ENCODE peak calls at places on chromosomes 2 and 18, in eight cellular contexts. One of them, this sample, is unnamed.
A peak's percentile ranks its signal among the peaks of the same experiment; 100 is the strongest.

GRCh38 chr2:69013123-69013836 is at the start of gene ANTXR1:
- DNase-seq in adrenal gland: peak; percentile 80
- DNase-seq in pancreas: peak; percentile 65
- DNase-seq in MG63: peak; percentile 70
- DNase-seq in right lobe of liver: no peak
- DNase-seq in mucosa of descending colon: peak; percentile 23
- DNase-seq in hepatocyte: peak; percentile 69
- DNase-seq in ascending aorta: no peak
- DNase-seq in this sample: no peak

GRCh38 chr2:205976120-205976814 is 109.7 kb downstream of the INO80D start:
- DNase-seq in adrenal gland: no peak
- DNase-seq in pancreas: no peak
- DNase-seq in MG63: no peak
- DNase-seq in right lobe of liver: peak; percentile 30
- DNase-seq in mucosa of descending colon: no peak
- DNase-seq in hepatocyte: no peak
- DNase-seq in ascending aorta: no peak
- DNase-seq in this sample: no peak

GRCh38 chr2:217451634-217452033 is 551.2 kb downstream of the TNS1 start:
- DNase-seq in adrenal gland: peak; percentile 63
- DNase-seq in pancreas: no peak
- DNase-seq in MG63: peak; percentile 39
- DNase-seq in right lobe of liver: no peak
- DNase-seq in mucosa of descending colon: no peak
- DNase-seq in hepatocyte: peak; percentile 43
- DNase-seq in ascending aorta: no peak
- DNase-seq in this sample: no peak

GRCh38 chr2:240988146-240988545 is 10.3 kb upstream of the SNED1 start:
- DNase-seq in adrenal gland: no peak
- DNase-seq in pancreas: no peak
- DNase-seq in MG63: no peak
- DNase-seq in right lobe of liver: peak; percentile 49
- DNase-seq in mucosa of descending colon: no peak
- DNase-seq in hepatocyte: no peak
- DNase-seq in ascending aorta: no peak
- DNase-seq in this sample: no peak

GRCh38 chr2:20726913-20727312 is 60.0 kb downstream of the GDF7 start:
- DNase-seq in adrenal gland: no peak
- DNase-seq in pancreas: no peak
- DNase-seq in MG63: no peak
- DNase-seq in right lobe of liver: no peak
- DNase-seq in mucosa of descending colon: no peak
- DNase-seq in hepatocyte: no peak
- DNase-seq in ascending aorta: no peak
- DNase-seq in this sample: no peak

GRCh38 chr2:199738723-199739412 is 112.1 kb downstream of the FTCDNL1 start:
- DNase-seq in adrenal gland: no peak
- DNase-seq in pancreas: no peak
- DNase-seq in MG63: no peak
- DNase-seq in right lobe of liver: no peak
- DNase-seq in mucosa of descending colon: no peak
- DNase-seq in hepatocyte: peak; percentile 65
- DNase-seq in ascending aorta: no peak
- DNase-seq in this sample: no peak

GRCh38 chr2:21667638-21668037 is 543.9 kb downstream of the TDRD15 start:
- DNase-seq in adrenal gland: no peak
- DNase-seq in pancreas: no peak
- DNase-seq in MG63: no peak
- DNase-seq in right lobe of liver: no peak
- DNase-seq in mucosa of descending colon: no peak
- DNase-seq in hepatocyte: no peak
- DNase-seq in ascending aorta: no peak
- DNase-seq in this sample: no peak

GRCh38 chr2:45623120-45623519 is 12.1 kb upstream of the SRBD1 start:
- DNase-seq in adrenal gland: no peak
- DNase-seq in pancreas: no peak
- DNase-seq in MG63: no peak
- DNase-seq in right lobe of liver: no peak
- DNase-seq in mucosa of descending colon: no peak
- DNase-seq in hepatocyte: no peak
- DNase-seq in ascending aorta: no peak
- DNase-seq in this sample: no peak

GRCh38 chr18:60404686-60405085 is 32.1 kb upstream of the MC4R start:
- DNase-seq in adrenal gland: no peak
- DNase-seq in pancreas: no peak
- DNase-seq in MG63: no peak
- DNase-seq in right lobe of liver: no peak
- DNase-seq in mucosa of descending colon: no peak
- DNase-seq in hepatocyte: no peak
- DNase-seq in ascending aorta: no peak
- DNase-seq in this sample: no peak

GRCh38 chr2:40034198-40034597 is 255.1 kb upstream of the THUMPD2 start:
- DNase-seq in adrenal gland: no peak
- DNase-seq in pancreas: no peak
- DNase-seq in MG63: peak; percentile 10
- DNase-seq in right lobe of liver: no peak
- DNase-seq in mucosa of descending colon: no peak
- DNase-seq in hepatocyte: no peak
- DNase-seq in ascending aorta: no peak
- DNase-seq in this sample: no peak

GRCh38 chr2:71930073-71930681 is 217.5 kb downstream of the CYP26B1 start:
- DNase-seq in adrenal gland: peak; percentile 29
- DNase-seq in pancreas: no peak
- DNase-seq in MG63: peak; percentile 80
- DNase-seq in right lobe of liver: peak; percentile 77
- DNase-seq in mucosa of descending colon: peak; percentile 61
- DNase-seq in hepatocyte: peak; percentile 70
- DNase-seq in ascending aorta: no peak
- DNase-seq in this sample: no peak

GRCh38 chr2:237533668-237534138 is 32.7 kb upstream of the PRLH start:
- DNase-seq in adrenal gland: no peak
- DNase-seq in pancreas: no peak
- DNase-seq in MG63: no peak
- DNase-seq in right lobe of liver: no peak
- DNase-seq in mucosa of descending colon: no peak
- DNase-seq in hepatocyte: no peak
- DNase-seq in ascending aorta: no peak
- DNase-seq in this sample: no peak

GRCh38 chr18:36602620-36603019 is 226.2 kb downstream of the TPGS2 start:
- DNase-seq in adrenal gland: no peak
- DNase-seq in pancreas: no peak
- DNase-seq in MG63: no peak
- DNase-seq in right lobe of liver: no peak
- DNase-seq in mucosa of descending colon: no peak
- DNase-seq in hepatocyte: no peak
- DNase-seq in ascending aorta: no peak
- DNase-seq in this sample: no peak

GRCh38 chr2:113211226-113212105 is 37.7 kb downstream of the PSD4 start:
- DNase-seq in adrenal gland: no peak
- DNase-seq in pancreas: no peak
- DNase-seq in MG63: peak; percentile 82
- DNase-seq in right lobe of liver: no peak
- DNase-seq in mucosa of descending colon: no peak
- DNase-seq in hepatocyte: no peak
- DNase-seq in ascending aorta: no peak
- DNase-seq in this sample: peak; percentile 36

GRCh38 chr2:240325006-240325653 is 110.3 kb upstream of the GPC1 start:
- DNase-seq in adrenal gland: no peak
- DNase-seq in pancreas: no peak
- DNase-seq in MG63: no peak
- DNase-seq in right lobe of liver: no peak
- DNase-seq in mucosa of descending colon: no peak
- DNase-seq in hepatocyte: no peak
- DNase-seq in ascending aorta: no peak
- DNase-seq in this sample: no peak

GRCh38 chr2:32958836-32959235 is 12.1 kb downstream of the LTBP1 start:
- DNase-seq in adrenal gland: no peak
- DNase-seq in pancreas: no peak
- DNase-seq in MG63: no peak
- DNase-seq in right lobe of liver: no peak
- DNase-seq in mucosa of descending colon: no peak
- DNase-seq in hepatocyte: no peak
- DNase-seq in ascending aorta: no peak
- DNase-seq in this sample: no peak

GRCh38 chr2:170502400-170503135 is 212.6 kb upstream of the SP5 start:
- DNase-seq in adrenal gland: no peak
- DNase-seq in pancreas: no peak
- DNase-seq in MG63: no peak
- DNase-seq in right lobe of liver: no peak
- DNase-seq in mucosa of descending colon: no peak
- DNase-seq in hepatocyte: no peak
- DNase-seq in ascending aorta: no peak
- DNase-seq in this sample: no peak

GRCh38 chr2:176582990-176583481 is 313.8 kb downstream of the MTX2 start:
- DNase-seq in adrenal gland: peak; percentile 60
- DNase-seq in pancreas: no peak
- DNase-seq in MG63: peak; percentile 85
- DNase-seq in right lobe of liver: no peak
- DNase-seq in mucosa of descending colon: no peak
- DNase-seq in hepatocyte: peak; percentile 60
- DNase-seq in ascending aorta: no peak
- DNase-seq in this sample: no peak

GRCh38 chr18:21843340-21843739 is 102.7 kb downstream of the MIB1 start:
- DNase-seq in adrenal gland: no peak
- DNase-seq in pancreas: no peak
- DNase-seq in MG63: no peak
- DNase-seq in right lobe of liver: no peak
- DNase-seq in mucosa of descending colon: no peak
- DNase-seq in hepatocyte: no peak
- DNase-seq in ascending aorta: no peak
- DNase-seq in this sample: no peak

DNA sequence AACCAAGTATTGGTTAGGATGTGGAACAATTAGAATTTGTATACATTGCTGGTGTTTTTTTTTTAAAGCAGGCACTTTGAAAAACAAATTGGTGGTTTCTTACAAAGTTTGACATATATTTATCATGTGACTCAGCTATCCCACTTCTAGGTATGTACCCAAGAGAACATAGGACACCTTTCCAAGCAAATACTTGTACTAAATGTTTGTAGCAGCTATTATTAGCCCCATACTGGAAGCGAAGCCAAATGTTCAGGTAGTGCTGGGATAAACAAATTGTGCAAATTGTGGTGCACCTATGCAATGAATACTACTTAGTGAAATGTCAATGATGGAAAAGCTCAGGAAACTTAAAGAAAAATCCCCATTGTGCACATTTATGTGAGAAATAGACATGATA is 101.0 kb downstream of the MIB1 start:
- DNase-seq in adrenal gland: no peak
- DNase-seq in pancreas: no peak
- DNase-seq in MG63: no peak
- DNase-seq in right lobe of liver: no peak
- DNase-seq in mucosa of descending colon: no peak
- DNase-seq in hepatocyte: no peak
- DNase-seq in ascending aorta: no peak
- DNase-seq in this sample: no peak
- H3K36me3 ChIP-seq in adrenal gland: peaks cover 27% of the 10 kb centered on the region
- H3K36me3 ChIP-seq in pancreas: no peaks in the 10 kb centered on the region
- H3K36me3 ChIP-seq in MG63: peaks cover 8% of the 10 kb centered on the region
- H3K36me3 ChIP-seq in right lobe of liver: no peaks in the 10 kb centered on the region
- H3K36me3 ChIP-seq in mucosa of descending colon: no peaks in the 10 kb centered on the region
- H3K36me3 ChIP-seq in hepatocyte: no peaks in the 10 kb centered on the region
- H3K36me3 ChIP-seq in ascending aorta: peaks cover 8% of the 10 kb centered on the region
- H3K36me3 ChIP-seq in this sample: peaks cover 4% of the 10 kb centered on the region

GRCh38 chr2:53867169-53867568 is 7.4 kb upstream of the GPR75 start:
- DNase-seq in adrenal gland: no peak
- DNase-seq in pancreas: no peak
- DNase-seq in MG63: no peak
- DNase-seq in right lobe of liver: no peak
- DNase-seq in mucosa of descending colon: no peak
- DNase-seq in hepatocyte: no peak
- DNase-seq in ascending aorta: no peak
- DNase-seq in this sample: no peak

GRCh38 chr2:53861824-53862223 is 2.1 kb upstream of the GPR75 start:
- DNase-seq in adrenal gland: no peak
- DNase-seq in pancreas: no peak
- DNase-seq in MG63: no peak
- DNase-seq in right lobe of liver: no peak
- DNase-seq in mucosa of descending colon: no peak
- DNase-seq in hepatocyte: no peak
- DNase-seq in ascending aorta: no peak
- DNase-seq in this sample: no peak

GRCh38 chr2:53863538-53864227 is 3.9 kb upstream of the GPR75 start:
- DNase-seq in adrenal gland: no peak
- DNase-seq in pancreas: no peak
- DNase-seq in MG63: no peak
- DNase-seq in right lobe of liver: no peak
- DNase-seq in mucosa of descending colon: no peak
- DNase-seq in hepatocyte: no peak
- DNase-seq in ascending aorta: no peak
- DNase-seq in this sample: no peak

GRCh38 chr2:53867773-53868172 is 8.0 kb upstream of the GPR75 start:
- DNase-seq in adrenal gland: no peak
- DNase-seq in pancreas: no peak
- DNase-seq in MG63: no peak
- DNase-seq in right lobe of liver: no peak
- DNase-seq in mucosa of descending colon: no peak
- DNase-seq in hepatocyte: no peak
- DNase-seq in ascending aorta: no peak
- DNase-seq in this sample: no peak

DNA sequence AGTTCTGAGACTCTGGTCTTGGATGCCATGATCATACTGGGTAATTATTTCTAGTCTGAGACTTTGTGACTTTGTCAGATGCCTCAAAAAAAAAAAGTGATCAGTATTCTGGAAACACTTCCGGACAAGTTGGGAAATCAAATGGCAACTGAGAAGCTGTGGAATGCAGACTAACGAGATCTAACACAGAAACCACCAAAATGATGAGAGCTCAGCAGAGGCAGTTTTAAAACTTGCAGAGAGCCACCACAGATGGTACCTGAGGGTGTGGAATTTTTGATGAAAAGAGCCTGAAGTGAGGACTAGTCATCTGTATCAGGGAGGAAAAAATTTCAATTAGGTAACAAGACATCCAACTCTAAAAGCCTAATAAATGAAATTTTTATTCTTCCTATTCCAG is 5.5 kb upstream of the GPR75 start:
- DNase-seq in adrenal gland: no peak
- DNase-seq in pancreas: no peak
- DNase-seq in MG63: no peak
- DNase-seq in right lobe of liver: no peak
- DNase-seq in mucosa of descending colon: no peak
- DNase-seq in hepatocyte: no peak
- DNase-seq in ascending aorta: no peak
- DNase-seq in this sample: no peak
- H3K36me3 ChIP-seq in adrenal gland: peaks cover 34% of the 10 kb centered on the region
- H3K36me3 ChIP-seq in pancreas: no peaks in the 10 kb centered on the region
- H3K36me3 ChIP-seq in MG63: peaks cover 48% of the 10 kb centered on the region
- H3K36me3 ChIP-seq in right lobe of liver: no peaks in the 10 kb centered on the region
- H3K36me3 ChIP-seq in mucosa of descending colon: no peaks in the 10 kb centered on the region
- H3K36me3 ChIP-seq in hepatocyte: no peaks in the 10 kb centered on the region
- H3K36me3 ChIP-seq in ascending aorta: peaks cover 20% of the 10 kb centered on the region
- H3K36me3 ChIP-seq in this sample: peaks cover 61% of the 10 kb centered on the region

GRCh38 chr2:157737636-157738035 is 109.0 kb upstream of the ACVR1C start:
- DNase-seq in adrenal gland: no peak
- DNase-seq in pancreas: no peak
- DNase-seq in MG63: no peak
- DNase-seq in right lobe of liver: no peak
- DNase-seq in mucosa of descending colon: no peak
- DNase-seq in hepatocyte: no peak
- DNase-seq in ascending aorta: no peak
- DNase-seq in this sample: no peak
- H3K36me3 ChIP-seq in adrenal gland: peaks cover 11% of the 10 kb centered on the region
- H3K36me3 ChIP-seq in pancreas: no peaks in the 10 kb centered on the region
- H3K36me3 ChIP-seq in MG63: peaks cover 3% of the 10 kb centered on the region
- H3K36me3 ChIP-seq in right lobe of liver: no peaks in the 10 kb centered on the region
- H3K36me3 ChIP-seq in mucosa of descending colon: no peaks in the 10 kb centered on the region
- H3K36me3 ChIP-seq in hepatocyte: no peaks in the 10 kb centered on the region
- H3K36me3 ChIP-seq in ascending aorta: peaks cover 38% of the 10 kb centered on the region
- H3K36me3 ChIP-seq in this sample: peaks cover 75% of the 10 kb centered on the region

GRCh38 chr2:23410596-23410995 is 25.6 kb downstream of the KLHL29 start:
- DNase-seq in adrenal gland: peak; percentile 20
- DNase-seq in pancreas: no peak
- DNase-seq in MG63: no peak
- DNase-seq in right lobe of liver: peak; percentile 3
- DNase-seq in mucosa of descending colon: no peak
- DNase-seq in hepatocyte: no peak
- DNase-seq in ascending aorta: no peak
- DNase-seq in this sample: no peak
- H3K36me3 ChIP-seq in adrenal gland: no peaks in the 10 kb centered on the region
- H3K36me3 ChIP-seq in pancreas: no peaks in the 10 kb centered on the region
- H3K36me3 ChIP-seq in MG63: no peaks in the 10 kb centered on the region
- H3K36me3 ChIP-seq in right lobe of liver: no peaks in the 10 kb centered on the region
- H3K36me3 ChIP-seq in mucosa of descending colon: no peaks in the 10 kb centered on the region
- H3K36me3 ChIP-seq in hepatocyte: no peaks in the 10 kb centered on the region
- H3K36me3 ChIP-seq in ascending aorta: no peaks in the 10 kb centered on the region
- H3K36me3 ChIP-seq in this sample: no peaks in the 10 kb centered on the region